ENCODE peak calls at places on chromosomes 3 and 15, in four cellular contexts. S is occipital lobe; P is AML-193; U is activated naive CD8-positive, alpha-beta T cell treated with anti-CD3 and anti-CD28 coated beads, Interleukin-2, amount 10 ng/mL, durations not matched to agents 7 days and 5 days. H is an unnamed sample.

GRCh38 chr3:35965908-35966307 is 326.6 kb downstream of the ARPP21 start:
- DNase-seq in S (no peak), P (peak; percentile 48), U (no peak), H (peak; percentile 14)

GRCh38 chr15:63938486-63939061 is 104.8 kb upstream of the HERC1 start:
- DNase-seq in S (no peak), P (no peak), U (no peak), H (no peak)

GRCh38 chr3:16494906-16495580 is 18.5 kb downstream of the RFTN1 start:
- DNase-seq in S (no peak), P (no peak), U (no peak), H (no peak)

GRCh38 chr3:195245531-195245951 is 25.4 kb downstream of the XXYLT1 start:
- DNase-seq in S (no peak), P (no peak), U (no peak), H (no peak)

GRCh38 chr15:69093127-69093526 is 67.3 kb upstream of the GLCE start:
- DNase-seq in S (no peak), P (no peak), U (no peak), H (peak; percentile 97)

GRCh38 chr3:10771486-10772225 is 44.4 kb upstream of the SLC6A11 start:
- DNase-seq in S (no peak), P (no peak), U (no peak), H (no peak)

GRCh38 chr3:101677436-101678286 is 729 bp upstream of the ZBTB11 start:
- DNase-seq in S (no peak), P (no peak), U (no peak), H (no peak)

GRCh38 chr3:175558261-175558660 is 699.1 kb downstream of the NAALADL2 start:
- DNase-seq in S (no peak), P (no peak), U (no peak), H (no peak)

GRCh38 chr15:59022188-59022587 is 34.7 kb downstream of the RNF111 start:
- DNase-seq in S (no peak), P (no peak), U (no peak), H (no peak)

GRCh38 chr15:66631616-66632263 is 65.9 kb upstream of the LCTL start:
- DNase-seq in S (no peak), P (no peak), U (no peak), H (no peak)

GRCh38 chr3:64031540-64032533 is 8.5 kb upstream of the PSMD6 start:
- DNase-seq in S (no peak), P (no peak), U (no peak), H (no peak)

H was measured in NCI-H460.